ENCODE peak calls at places on chromosome 18, in four cellular contexts. B is tibial nerve, E is right cardiac atrium, H is Panc1. G is an unnamed sample.

GRCh38 chr18:35634376-35634775 is 52.8 kb downstream of the GALNT1 start:
- DNase-seq in B (no peak), E (no peak), H (no peak), G (no peak)

GRCh38 chr18:42437646-42438045 is 482.6 kb downstream of the PIK3C3 start:
- DNase-seq in B (no peak), E (no peak), H (no peak), G (peak)

GRCh38 chr18:9914584-9915290 is 921 bp downstream of the VAPA start:
- DNase-seq in B (peak), E (peak), H (no peak), G (peak)

GRCh38 chr18:62616331-62616805 is 93.5 kb downstream of the ZCCHC2 start:
- DNase-seq in B (no peak), E (peak), H (no peak), G (no peak)

GRCh38 chr18:51881394-51881793 is 458.6 kb upstream of the DCC start:
- DNase-seq in B (no peak), E (no peak), H (no peak), G (no peak)

GRCh38 chr18:34977787-34978532 is 63.3 kb upstream of the MAPRE2 start:
- DNase-seq in B (no peak), E (peak), H (no peak), G (peak)

GRCh38 chr18:39454866-39455265 is 1889.3 kb upstream of the CELF4 start:
- DNase-seq in B (no peak), E (no peak), H (no peak), G (no peak)

GRCh38 chr18:61651880-61652268 is 240.9 kb downstream of the RNF152 start:
- DNase-seq in B (no peak), E (no peak), H (no peak), G (no peak)

GRCh38 chr18:71398530-71398929 is 1109.7 kb downstream of the SOCS6 start:
- DNase-seq in B (no peak), E (no peak), H (no peak), G (no peak)

GRCh38 chr18:24181806-24182205 is 42.9 kb downstream of the CABYR start:
- DNase-seq in B (no peak), E (no peak), H (no peak), G (no peak)

GRCh38 chr18:79871481-79872091 is 73.8 kb downstream of the KCNG2 start:
- DNase-seq in B (peak), E (no peak), H (no peak), G (peak)

GRCh38 chr18:13112982-13113381 is 105.6 kb upstream of the LDLRAD4 start:
- DNase-seq in B (no peak), E (peak), H (no peak), G (peak)

GRCh38 chr18:55415258-55415871 is 172.6 kb downstream of the TCF4 start:
- DNase-seq in B (peak), E (peak), H (peak), G (peak)

GRCh38 chr18:54888933-54889332 is 60.7 kb downstream of the RAB27B start:
- DNase-seq in B (no peak), E (no peak), H (no peak), G (no peak)

GRCh38 chr18:49048361-49048760 is 97.6 kb upstream of the SMAD7 start:
- DNase-seq in B (no peak), E (no peak), H (no peak), G (no peak)

GRCh38 chr18:47280121-47280520 is 28.7 kb upstream of the SKOR2 start:
- DNase-seq in B (no peak), E (no peak), H (no peak), G (no peak)

GRCh38 chr18:73879328-73879727 is 268.3 kb downstream of the FBXO15 start:
- DNase-seq in B (no peak), E (no peak), H (no peak), G (no peak)

GRCh38 chr18:59051470-59052165 is 88.1 kb upstream of the SEC11C start:
- DNase-seq in B (no peak), E (peak), H (no peak), G (no peak)

GRCh38 chr18:36633961-36634412 is 194.8 kb downstream of the TPGS2 start:
- DNase-seq in B (no peak), E (no peak), H (no peak), G (no peak)

GRCh38 chr18:79693561-79694205 is 14.1 kb downstream of the CTDP1 start:
- DNase-seq in B (no peak), E (peak), H (no peak), G (peak)

GRCh38 chr18:8333961-8334360 is 275.3 kb upstream of the RAB12 start:
- DNase-seq in B (no peak), E (no peak), H (no peak), G (no peak)

GRCh38 chr18:9661564-9661963 is 46.5 kb upstream of the RAB31 start:
- DNase-seq in B (no peak), E (no peak), H (no peak), G (no peak)

GRCh38 chr18:48885951-48886400 is 64.8 kb downstream of the SMAD7 start:
- DNase-seq in B (no peak), E (no peak), H (no peak), G (peak)

GRCh38 chr18:28132084-28132483 is 44.8 kb downstream of the CDH2 start:
- DNase-seq in B (no peak), E (no peak), H (no peak), G (no peak)

GRCh38 chr18:56108486-56109367 is 520.7 kb upstream of the TCF4 start:
- DNase-seq in B (no peak), E (no peak), H (no peak), G (no peak)

GRCh38 chr18:71598374-71598773 is 945.8 kb downstream of the CBLN2 start:
- DNase-seq in B (no peak), E (no peak), H (no peak), G (no peak)

GRCh38 chr18:24492445-24492844 is 32.0 kb downstream of the HRH4 start:
- DNase-seq in B (no peak), E (no peak), H (no peak), G (no peak)

G was measured in Right ventricle myocardium superior.